ENCODE peak calls at places on chromosomes 13 and 19, in nine cellular contexts. G is T-helper 17 cell; N is activated CD4-positive, alpha-beta T cell treated with anti-CD3 and anti-CD28 coated beads, Interleukin-2, amount 50 U/mL, for 1 hour; Z is RPMI8226; D is HuH-7.5; Q is cardiac fibroblast; O is thoracic aorta; X is IMR-90; J is germinal center. L is an unnamed sample.

GRCh38 chr19:17659996-17660395 is 28.2 kb downstream of the UNC13A start:
- DNase-seq in G (no peak), O (no peak), N (no peak), Z (no peak), Q (no peak), D (no peak), J (no peak), X (no peak), L (no peak)

GRCh38 chr19:52725528-52725961 is 9.3 kb downstream of the ZNF611 start:
- DNase-seq in Z (no peak), Q (no peak), G (no peak), N (no peak), O (no peak), X (no peak), D (no peak), J (no peak), L (no peak)

GRCh38 chr19:55228015-55228391 is 560 bp downstream of the TMEM86B start:
- DNase-seq in D (no peak), O (no peak), X (no peak), G (no peak), J (no peak), Q (no peak), Z (no peak), N (no peak), L (no peak)

GRCh38 chr19:58380037-58380735 is 644 bp downstream of the ZNF837 start:
- DNase-seq in D (no peak), G (no peak), Z (no peak), J (no peak), Q (no peak), O (no peak), X (no peak), N (no peak), L (no peak)

GRCh38 chr13:39577833-39578232 is 25.2 kb downstream of the LHFPL6 start:
- DNase-seq in Q (no peak), O (no peak), X (no peak), J (no peak), D (no peak), N (no peak), Z (no peak), G (no peak), L (no peak)

GRCh38 chr13:102597029-102598015 is 536 bp downstream of the TPP2 start:
- DNase-seq in G (no peak), O (no peak), D (no peak), N (no peak), X (peak), J (peak), Z (peak), Q (peak), L (peak)

GRCh38 chr13:51728972-51729371 is 75.0 kb downstream of the DHRS12 start:
- DNase-seq in J (no peak), X (peak), D (no peak), O (no peak), G (no peak), Q (peak), Z (no peak), N (no peak), L (peak)

GRCh38 chr13:111042661-111043226 is 72.4 kb upstream of the ARHGEF7 start:
- DNase-seq in N (no peak), Z (no peak), D (no peak), O (no peak), G (no peak), J (no peak), Q (no peak), X (no peak), L (no peak)

GRCh38 chr19:54178581-54179261 is 5.8 kb upstream of the TMC4 start:
- DNase-seq in Z (no peak), J (no peak), G (no peak), O (no peak), Q (no peak), X (no peak), N (peak), D (no peak), L (no peak)

GRCh38 chr13:109007946-109008345 is 378.5 kb downstream of the MYO16 start:
- DNase-seq in X (peak), Z (no peak), G (no peak), N (no peak), D (no peak), J (no peak), O (no peak), Q (peak), L (no peak)

GRCh38 chr19:7863157-7863970 is 10.8 kb downstream of the PRR36 start:
- DNase-seq in O (no peak), Q (no peak), D (no peak), G (no peak), N (no peak), J (no peak), X (no peak), Z (no peak), L (no peak)

GRCh38 chr19:27972291-27973040 is 1240.5 kb downstream of the UQCRFS1 start:
- DNase-seq in Q (peak), G (no peak), D (no peak), X (no peak), O (no peak), Z (no peak), J (no peak), N (no peak), L (no peak)